ENCODE peak calls at places on chromosomes 2 and 18, in six cellular contexts. F, X, K, O, Z and D are unnamed samples.

GRCh38 chr18:75581336-75582121 is 154.0 kb upstream of the SMIM21 start:
- DNase-seq in O (no peak), F (peak), X (no peak), K (no peak), Z (no peak), D (no peak)

GRCh38 chr2:85119900-85120299 is 13.3 kb upstream of the TCF7L1 start:
- DNase-seq in Z (no peak), O (no peak), K (no peak), X (no peak), F (no peak), D (no peak)

GRCh38 chr18:78768655-78769501 is 210.7 kb upstream of the SALL3 start:
- DNase-seq in K (no peak), F (no peak), Z (no peak), O (no peak), X (no peak), D (no peak)

GRCh38 chr2:8462899-8463648 is 218.8 kb upstream of the ID2 start:
- DNase-seq in O (no peak), X (no peak), F (no peak), Z (no peak), K (no peak), D (no peak)

GRCh38 chr18:45164551-45164950 is 450.7 kb upstream of the SLC14A2 start:
- DNase-seq in O (no peak), X (no peak), K (no peak), F (peak), Z (no peak), D (no peak)

GRCh38 chr2:197647961-197648690 is 27.3 kb downstream of the RFTN2 start:
- DNase-seq in K (no peak), X (no peak), O (no peak), Z (no peak), F (peak), D (no peak)

GRCh38 chr2:172535119-172535518 is 20.8 kb upstream of the PDK1 start:
- DNase-seq in Z (no peak), O (no peak), F (no peak), K (no peak), X (no peak), D (no peak)

GRCh38 chr2:233856184-233856583 is 1.8 kb upstream of the HJURP start:
- DNase-seq in Z (no peak), K (no peak), X (no peak), F (no peak), O (no peak), D (peak)

GRCh38 chr2:48954311-48954710 is 198.8 kb upstream of the LHCGR start:
- DNase-seq in Z (no peak), K (no peak), O (no peak), X (no peak), F (no peak), D (no peak)

GRCh38 chr18:33579147-33579867 is 1.3 kb downstream of the ASXL3 start:
- DNase-seq in O (no peak), X (no peak), K (no peak), Z (no peak), F (no peak), D (no peak)
- H3K4me3 ChIP-seq in O (peak), X (no peak), K (no peak), Z (peak), F (peak), D (no peak)

GRCh38 chr2:218995561-218995960 is 2.3 kb upstream of the CRYBA2 start:
- DNase-seq in F (no peak), K (no peak), O (no peak), Z (no peak), X (no peak), D (no peak)
- H3K4me3 ChIP-seq in F (no peak), K (no peak), O (no peak), Z (no peak), X (no peak), D (no peak)

GRCh38 chr18:50817898-50818250 is 1.9 kb downstream of the MRO start:
- DNase-seq in X (no peak), Z (no peak), F (peak), O (no peak), K (no peak), D (no peak)

GRCh38 chr18:50814387-50814786 is 5.4 kb downstream of the MRO start:
- DNase-seq in Z (no peak), K (no peak), X (no peak), F (no peak), O (no peak), D (no peak)

GRCh38 chr18:50819727-50820378 is at the start of gene MRO:
- DNase-seq in F (peak), Z (peak), O (peak), X (peak), K (peak), D (peak)

GRCh38 chr18:50819027-50819726 is 639 bp downstream of the MRO start:
- DNase-seq in F (peak), X (no peak), O (no peak), Z (peak), K (peak), D (peak)

DNA sequence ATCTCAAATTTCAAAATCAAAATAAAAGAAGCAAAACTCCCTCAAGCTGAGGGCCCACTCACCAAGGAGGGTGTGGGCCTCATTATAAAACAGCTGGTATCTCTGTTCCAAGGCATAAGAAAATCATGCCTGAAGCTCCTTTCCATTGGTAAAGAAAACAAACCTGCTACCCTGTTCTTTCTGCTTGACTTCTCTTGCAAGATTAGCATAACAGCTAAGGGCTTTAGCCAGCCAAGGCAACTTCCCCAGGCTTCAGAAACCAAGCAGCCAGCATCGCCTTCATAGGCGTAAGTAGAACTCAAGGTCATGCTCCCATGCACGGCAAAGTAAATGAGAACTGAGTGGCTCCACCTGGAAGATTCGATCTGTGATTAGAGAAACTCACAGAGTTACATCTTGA is 3.0 kb downstream of the MRO start:
- DNase-seq in K (no peak), Z (no peak), X (no peak), F (no peak), O (no peak), D (no peak)
- H3K4me3 ChIP-seq in K (no peak), Z (no peak), X (no peak), F (no peak), O (no peak), D (no peak)

GRCh38 chr2:152723918-152724317 is 5.5 kb downstream of the ARL6IP6 start:
- DNase-seq in Z (no peak), F (no peak), K (no peak), O (no peak), X (no peak), D (no peak)

GRCh38 chr2:152730591-152731333 is 12.3 kb downstream of the ARL6IP6 start:
- DNase-seq in F (peak), K (no peak), O (no peak), Z (no peak), X (no peak), D (no peak)

DNA sequence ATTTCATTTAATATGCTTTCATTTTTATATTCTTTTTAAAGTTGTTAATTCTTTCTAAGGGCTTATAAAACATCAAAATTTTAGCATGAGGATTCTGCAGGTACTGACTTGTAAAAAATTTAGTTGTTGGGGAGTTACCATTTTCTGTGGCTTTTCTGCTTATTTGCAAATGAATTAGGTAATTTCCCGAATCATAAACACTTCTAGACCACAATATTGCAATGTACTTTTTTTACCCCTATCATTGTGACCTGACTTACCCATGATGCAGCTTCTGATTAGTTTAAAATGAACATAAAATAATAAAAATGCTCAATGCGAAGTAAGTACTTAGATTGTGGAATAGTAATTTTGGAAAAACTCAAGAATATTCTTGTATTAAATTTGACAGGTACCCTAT is 11.4 kb downstream of the ARL6IP6 start:
- DNase-seq in F (no peak), Z (no peak), K (no peak), X (no peak), O (no peak), D (no peak)
- H3K4me3 ChIP-seq in F (no peak), Z (no peak), K (no peak), X (no peak), O (no peak), D (no peak)

DNA sequence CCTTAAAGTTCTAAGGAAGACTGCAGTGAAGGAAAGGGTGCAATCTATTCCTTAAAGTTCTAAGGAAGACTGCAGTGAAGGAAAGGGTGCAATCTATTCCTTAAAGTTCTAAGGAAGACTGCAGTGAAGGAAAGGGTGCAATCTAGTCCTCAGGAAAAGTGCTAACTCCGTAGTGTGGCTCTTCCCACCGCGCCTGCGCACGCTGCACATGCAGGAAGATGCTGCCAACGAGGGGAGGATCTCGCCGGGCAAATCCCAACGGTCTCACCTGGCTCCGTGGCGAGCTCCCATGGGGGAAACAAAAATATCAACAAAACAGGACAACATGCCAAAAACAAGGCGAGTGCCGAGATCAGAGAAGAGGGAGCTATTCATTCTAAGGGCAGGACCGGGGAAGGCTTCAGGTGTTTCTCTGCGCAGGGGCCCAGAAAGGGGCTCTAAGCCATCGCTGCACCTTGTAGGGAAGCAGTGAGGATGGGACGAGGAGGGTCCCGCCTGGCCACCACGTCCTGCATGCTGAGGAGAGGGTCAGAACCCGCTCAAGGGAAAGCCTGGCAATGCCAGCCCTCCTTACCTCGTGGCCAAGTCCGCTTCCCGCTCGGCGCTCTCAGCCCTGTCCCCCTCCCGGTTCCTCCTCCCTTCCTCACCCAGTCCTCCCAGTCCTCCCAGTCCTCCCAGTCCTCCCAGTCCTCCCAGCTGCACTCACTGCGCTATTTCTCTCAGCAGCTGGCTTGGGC is 24.5 kb downstream of the TIMM21 start:
- DNase-seq in K (no peak), F (no peak), Z (no peak), X (no peak), O (no peak), D (no peak)
- H3K4me3 ChIP-seq in K (no peak), F (no peak), Z (no peak), X (no peak), O (peak), D (no peak)

GRCh38 chr2:226727251-226727650 is 72.4 kb downstream of the IRS1 start:
- DNase-seq in Z (no peak), O (no peak), K (no peak), X (no peak), F (no peak), D (no peak)
- H3K4me3 ChIP-seq in Z (no peak), O (no peak), K (no peak), X (no peak), F (no peak), D (no peak)